ENCODE peak calls at places on chromosomes 5 and 9, in five cellular contexts. One of them, this sample, is unnamed.

GRCh38 chr5:179906795-179907569 is 715 bp downstream of the TBC1D9B start:
- DNase-seq in SJSA1: no peak
- DNase-seq in foreskin fibroblast: peak
- DNase-seq in choroid plexus epithelial cell: peak
- DNase-seq in left ventricle myocardium inferior: no peak
- DNase-seq in this sample: no peak

GRCh38 chr5:37703841-37704241 is 136.0 kb downstream of the GDNF start:
- DNase-seq in SJSA1: no peak
- DNase-seq in choroid plexus epithelial cell: no peak
- DNase-seq in left ventricle myocardium inferior: no peak
- DNase-seq in foreskin fibroblast: peak
- DNase-seq in this sample: no peak

GRCh38 chr9:91896096-91896495 is 53.9 kb downstream of the ROR2 start:
- DNase-seq in foreskin fibroblast: no peak
- DNase-seq in SJSA1: no peak
- DNase-seq in choroid plexus epithelial cell: no peak
- DNase-seq in left ventricle myocardium inferior: no peak
- DNase-seq in this sample: no peak

GRCh38 chr9:36317766-36318165 is 59.5 kb upstream of the GNE start:
- DNase-seq in foreskin fibroblast: no peak
- DNase-seq in left ventricle myocardium inferior: peak
- DNase-seq in choroid plexus epithelial cell: no peak
- DNase-seq in SJSA1: no peak
- DNase-seq in this sample: no peak

GRCh38 chr5:133528841-133529240 is 83.5 kb downstream of the FSTL4 start:
- DNase-seq in foreskin fibroblast: no peak
- DNase-seq in choroid plexus epithelial cell: no peak
- DNase-seq in SJSA1: peak
- DNase-seq in left ventricle myocardium inferior: no peak
- DNase-seq in this sample: no peak

GRCh38 chr9:110977259-110977709 is 61.0 kb downstream of the LPAR1 start:
- DNase-seq in SJSA1: no peak
- DNase-seq in left ventricle myocardium inferior: no peak
- DNase-seq in choroid plexus epithelial cell: peak
- DNase-seq in foreskin fibroblast: peak
- DNase-seq in this sample: peak

GRCh38 chr9:100197553-100197952 is 98.5 kb downstream of the INVS start:
- DNase-seq in foreskin fibroblast: no peak
- DNase-seq in SJSA1: no peak
- DNase-seq in left ventricle myocardium inferior: no peak
- DNase-seq in choroid plexus epithelial cell: no peak
- DNase-seq in this sample: no peak

GRCh38 chr9:137715321-137715720 is 96.5 kb downstream of the EHMT1 start:
- DNase-seq in SJSA1: no peak
- DNase-seq in choroid plexus epithelial cell: no peak
- DNase-seq in foreskin fibroblast: no peak
- DNase-seq in left ventricle myocardium inferior: no peak
- DNase-seq in this sample: no peak

GRCh38 chr5:35773936-35774335 is 82.8 kb upstream of the IL7R start:
- DNase-seq in choroid plexus epithelial cell: peak
- DNase-seq in SJSA1: no peak
- DNase-seq in left ventricle myocardium inferior: no peak
- DNase-seq in foreskin fibroblast: peak
- DNase-seq in this sample: peak

GRCh38 chr5:163976691-163977090 is 471.3 kb downstream of the MAT2B start:
- DNase-seq in foreskin fibroblast: no peak
- DNase-seq in SJSA1: no peak
- DNase-seq in left ventricle myocardium inferior: no peak
- DNase-seq in choroid plexus epithelial cell: peak
- DNase-seq in this sample: no peak

GRCh38 chr9:21964925-21965385 is 29.2 kb downstream of the CDKN2A start:
- DNase-seq in foreskin fibroblast: peak
- DNase-seq in choroid plexus epithelial cell: peak
- DNase-seq in SJSA1: no peak
- DNase-seq in left ventricle myocardium inferior: no peak
- DNase-seq in this sample: no peak

GRCh38 chr5:55982957-55983381 is 11.8 kb downstream of the IL6ST start:
- DNase-seq in foreskin fibroblast: no peak
- DNase-seq in left ventricle myocardium inferior: no peak
- DNase-seq in choroid plexus epithelial cell: peak
- DNase-seq in SJSA1: no peak
- DNase-seq in this sample: no peak

GRCh38 chr5:153551537-153552079 is 61.1 kb downstream of the GRIA1 start:
- DNase-seq in SJSA1: peak
- DNase-seq in left ventricle myocardium inferior: no peak
- DNase-seq in foreskin fibroblast: peak
- DNase-seq in choroid plexus epithelial cell: peak
- DNase-seq in this sample: peak

GRCh38 chr5:169814522-169814921 is 165.8 kb downstream of the INSYN2B start:
- DNase-seq in SJSA1: no peak
- DNase-seq in left ventricle myocardium inferior: no peak
- DNase-seq in foreskin fibroblast: peak
- DNase-seq in choroid plexus epithelial cell: peak
- DNase-seq in this sample: no peak

GRCh38 chr5:132069994-132070393 is 3.6 kb upstream of the CSF2 start:
- DNase-seq in foreskin fibroblast: no peak
- DNase-seq in left ventricle myocardium inferior: no peak
- DNase-seq in choroid plexus epithelial cell: no peak
- DNase-seq in SJSA1: no peak
- DNase-seq in this sample: no peak

GRCh38 chr5:110105692-110106091 is 416.0 kb downstream of the MAN2A1 start:
- DNase-seq in SJSA1: no peak
- DNase-seq in foreskin fibroblast: peak
- DNase-seq in choroid plexus epithelial cell: peak
- DNase-seq in left ventricle myocardium inferior: no peak
- DNase-seq in this sample: peak

GRCh38 chr5:111737716-111738115 is 19.3 kb downstream of the NREP start:
- DNase-seq in choroid plexus epithelial cell: peak
- DNase-seq in left ventricle myocardium inferior: no peak
- DNase-seq in foreskin fibroblast: peak
- DNase-seq in SJSA1: no peak
- DNase-seq in this sample: peak

GRCh38 chr9:104232781-104233341 is 138.8 kb downstream of the SMC2 start:
- DNase-seq in SJSA1: no peak
- DNase-seq in left ventricle myocardium inferior: no peak
- DNase-seq in choroid plexus epithelial cell: peak
- DNase-seq in foreskin fibroblast: peak
- DNase-seq in this sample: peak

GRCh38 chr5:124790895-124791732 is 44.7 kb upstream of the ZNF608 start:
- DNase-seq in left ventricle myocardium inferior: no peak
- DNase-seq in foreskin fibroblast: peak
- DNase-seq in SJSA1: no peak
- DNase-seq in choroid plexus epithelial cell: no peak
- DNase-seq in this sample: peak

GRCh38 chr5:72503888-72504491 is 3.2 kb downstream of the ZNF366 start:
- DNase-seq in left ventricle myocardium inferior: no peak
- DNase-seq in foreskin fibroblast: peak
- DNase-seq in choroid plexus epithelial cell: peak
- DNase-seq in SJSA1: peak
- DNase-seq in this sample: no peak

GRCh38 chr5:127870914-127871313 is 167.7 kb downstream of the CCDC192 start:
- DNase-seq in left ventricle myocardium inferior: peak
- DNase-seq in foreskin fibroblast: peak
- DNase-seq in SJSA1: no peak
- DNase-seq in choroid plexus epithelial cell: peak
- DNase-seq in this sample: no peak

GRCh38 chr5:96809898-96810297 is 2.2 kb upstream of the ERAP1 start:
- DNase-seq in left ventricle myocardium inferior: no peak
- DNase-seq in foreskin fibroblast: no peak
- DNase-seq in SJSA1: no peak
- DNase-seq in choroid plexus epithelial cell: no peak
- DNase-seq in this sample: no peak

DNA sequence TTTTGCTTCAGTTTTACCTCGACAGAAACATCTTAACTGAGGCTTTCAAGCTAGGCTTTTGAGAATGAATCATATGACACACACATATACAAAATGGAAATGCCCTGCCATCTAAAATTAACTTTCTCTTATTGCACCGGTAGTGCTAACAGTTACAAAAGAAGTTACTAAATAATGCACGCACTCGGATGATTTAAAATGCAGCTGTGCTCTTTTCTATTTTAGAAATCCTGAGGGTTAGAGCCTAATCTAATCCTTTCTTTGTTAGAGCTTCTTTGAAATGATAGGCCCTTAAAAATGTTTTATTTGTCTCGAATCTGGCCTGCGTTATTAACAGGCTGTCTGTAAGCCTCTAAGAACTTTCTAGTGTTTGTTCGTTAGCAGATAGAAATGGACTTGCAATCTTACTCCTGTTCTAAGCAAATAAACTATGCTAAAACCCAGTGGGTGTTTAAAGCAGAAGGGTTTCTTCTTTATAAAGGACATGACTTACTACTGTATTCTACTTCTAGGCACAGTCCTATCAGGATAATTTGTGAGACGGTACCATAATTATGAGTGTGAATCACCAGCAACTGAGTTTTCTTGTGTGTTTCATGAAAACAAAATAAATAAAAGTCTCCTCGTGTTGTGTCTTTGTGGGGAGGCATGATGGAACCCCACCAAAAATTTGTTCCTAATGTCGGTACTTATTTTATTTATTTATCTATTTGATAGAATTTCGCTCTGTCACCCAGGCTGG is 69.2 kb upstream of the MYO10 start:
- DNase-seq in choroid plexus epithelial cell: no peak
- DNase-seq in SJSA1: no peak
- DNase-seq in foreskin fibroblast: peak
- DNase-seq in left ventricle myocardium inferior: no peak
- DNase-seq in this sample: no peak
- H3K4me3 ChIP-seq in choroid plexus epithelial cell: no peak
- H3K4me3 ChIP-seq in SJSA1: no peak
- H3K4me3 ChIP-seq in foreskin fibroblast: no peak
- H3K4me3 ChIP-seq in left ventricle myocardium inferior: no peak
- H3K4me3 ChIP-seq in this sample: no peak

GRCh38 chr5:88872971-88873370 is 10.0 kb downstream of the MEF2C start:
- DNase-seq in foreskin fibroblast: no peak
- DNase-seq in choroid plexus epithelial cell: no peak
- DNase-seq in SJSA1: no peak
- DNase-seq in left ventricle myocardium inferior: no peak
- DNase-seq in this sample: no peak
- H3K4me3 ChIP-seq in foreskin fibroblast: no peak
- H3K4me3 ChIP-seq in choroid plexus epithelial cell: no peak
- H3K4me3 ChIP-seq in SJSA1: no peak
- H3K4me3 ChIP-seq in left ventricle myocardium inferior: peak
- H3K4me3 ChIP-seq in this sample: no peak

DNA sequence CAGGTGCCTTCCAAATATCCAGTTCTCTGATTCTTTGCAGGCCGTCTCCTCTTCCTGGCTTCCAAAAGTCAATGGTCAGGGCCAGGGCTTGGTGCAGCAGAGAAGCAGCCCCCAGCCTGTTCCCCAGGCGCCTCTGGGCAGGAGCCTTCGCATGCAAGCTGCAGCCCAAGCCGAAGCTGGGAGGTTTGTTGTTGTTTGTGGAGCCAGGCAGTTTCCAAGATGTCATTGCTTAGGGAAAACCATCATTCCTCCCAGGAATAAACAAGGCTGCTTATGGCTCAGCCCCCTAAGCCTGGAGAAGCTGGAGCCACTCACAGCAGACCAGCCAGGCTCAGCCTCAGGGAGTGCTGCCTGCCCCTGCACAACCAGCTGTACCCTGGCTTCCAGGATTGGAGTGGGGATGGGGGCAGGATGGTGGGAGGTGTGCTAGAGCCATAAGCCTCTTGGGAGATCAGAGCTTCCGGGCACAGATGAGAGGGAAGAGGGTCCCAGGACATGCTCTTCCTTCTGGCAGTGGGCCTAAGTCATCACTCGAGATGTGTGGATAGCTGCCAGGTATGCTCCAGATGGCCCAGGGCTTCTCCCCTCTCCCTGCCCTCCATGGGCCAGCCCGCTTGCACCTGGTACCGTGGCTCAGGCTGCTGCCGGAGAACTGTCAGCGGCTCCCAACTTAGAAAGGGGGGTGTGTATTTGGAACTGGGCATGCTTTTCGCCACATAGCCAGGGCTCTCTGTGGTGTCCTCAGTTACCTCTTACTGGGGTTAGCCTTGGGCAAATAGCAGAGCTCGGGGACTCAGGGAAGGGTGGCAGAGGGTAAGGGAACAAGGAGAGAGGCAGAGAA is 105.2 kb downstream of the RGS3 start:
- DNase-seq in foreskin fibroblast: no peak
- DNase-seq in choroid plexus epithelial cell: no peak
- DNase-seq in left ventricle myocardium inferior: no peak
- DNase-seq in SJSA1: peak
- DNase-seq in this sample: no peak
- H3K4me3 ChIP-seq in foreskin fibroblast: no peak
- H3K4me3 ChIP-seq in choroid plexus epithelial cell: no peak
- H3K4me3 ChIP-seq in left ventricle myocardium inferior: peak
- H3K4me3 ChIP-seq in SJSA1: no peak
- H3K4me3 ChIP-seq in this sample: no peak

DNA sequence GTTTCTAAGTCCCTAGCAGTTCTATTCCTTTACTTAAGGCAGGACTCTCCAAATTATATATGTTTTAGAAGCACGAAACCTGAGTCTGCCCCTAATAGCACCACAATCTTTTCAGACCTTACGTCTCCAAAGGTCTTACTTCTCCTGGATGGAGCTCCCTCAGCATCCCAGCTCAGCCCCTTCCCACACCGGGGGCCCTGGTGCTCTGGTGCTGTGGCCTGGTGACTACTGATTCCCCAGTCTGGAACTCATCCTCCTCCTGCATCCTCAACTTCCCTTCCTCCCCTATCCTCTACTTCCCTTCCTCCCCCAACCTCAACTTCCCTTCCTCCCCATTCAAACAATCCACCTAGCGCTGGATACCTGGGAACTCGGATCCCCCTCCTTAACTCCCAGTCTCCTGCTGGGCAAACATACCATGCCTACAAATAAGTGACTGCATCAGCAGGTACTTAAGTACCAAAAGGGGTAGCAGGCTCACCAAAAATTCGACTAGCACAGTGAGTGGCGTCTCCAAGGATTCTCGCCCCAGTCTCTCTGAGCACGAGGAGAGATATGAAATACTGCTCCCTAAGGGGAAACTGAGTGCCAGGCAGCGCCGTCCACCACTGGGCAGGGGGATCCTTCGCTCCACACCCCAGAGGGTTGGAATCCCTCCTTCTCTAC is 848 bp downstream of the IGFBPL1 start:
- DNase-seq in foreskin fibroblast: no peak
- DNase-seq in choroid plexus epithelial cell: no peak
- DNase-seq in left ventricle myocardium inferior: no peak
- DNase-seq in SJSA1: no peak
- DNase-seq in this sample: no peak
- H3K4me3 ChIP-seq in foreskin fibroblast: no peak
- H3K4me3 ChIP-seq in choroid plexus epithelial cell: no peak
- H3K4me3 ChIP-seq in left ventricle myocardium inferior: peak
- H3K4me3 ChIP-seq in SJSA1: no peak
- H3K4me3 ChIP-seq in this sample: peak

This sample was measured in skeletal muscle cell.